ENCODE peak calls at places on chromosome X, in five cellular contexts. Z is activated T-cell treated with anti-CD3 and anti-CD28 coated beads for 48 hours; V is stimulated activated CD8-positive, alpha-beta memory T cell treated with anti-CD3 and anti-CD28 coated beads, Interleukin-15, amount 100 ng/mL, for 24 hours; G is K562; I is ELF-1. M is an unnamed sample.

GRCh38 chrX:100353326-100353725 is 56.7 kb downstream of the PCDH19 start:
- DNase-seq in Z (no peak), V (no peak), G (no peak), I (no peak), M (no peak)

GRCh38 chrX:135308345-135308855 is 880 bp upstream of the ETDC start:
- DNase-seq in Z (no peak), V (no peak), G (no peak), I (no peak), M (no peak)

GRCh38 chrX:17553451-17553850 is 178.5 kb downstream of the NHS start:
- DNase-seq in Z (no peak), V (no peak), G (no peak), I (peak; percentile 67), M (no peak)

GRCh38 chrX:39736219-39737211 is 361.2 kb downstream of the BCOR start:
- DNase-seq in Z (no peak), V (no peak), G (no peak), I (no peak), M (no peak)

GRCh38 chrX:70196961-70197805 is 19.9 kb downstream of the DGAT2L6 start:
- DNase-seq in Z (peak; percentile 41), V (peak; percentile 1), G (peak; percentile 70), I (peak; percentile 64), M (peak; percentile 74)

GRCh38 chrX:147079974-147080373 is 265.4 kb upstream of the CXorf51A start:
- DNase-seq in Z (no peak), V (no peak), G (no peak), I (no peak), M (no peak)

GRCh38 chrX:119693996-119694451 is 1.1 kb upstream of the SEPTIN6 start:
- DNase-seq in Z (no peak), V (no peak), G (no peak), I (peak; percentile 60), M (no peak)

GRCh38 chrX:26922278-26922677 is 540.9 kb downstream of the PPP4R3C start:
- DNase-seq in Z (no peak), V (no peak), G (no peak), I (no peak), M (no peak)

GRCh38 chrX:119503484-119503861 is 35.2 kb downstream of the SLC25A5 start:
- DNase-seq in Z (no peak), V (no peak), G (no peak), I (peak; percentile 34), M (no peak)

GRCh38 chrX:128698528-128698927 is 646.3 kb upstream of the ACTRT1 start:
- DNase-seq in Z (no peak), V (no peak), G (no peak), I (no peak), M (no peak)

GRCh38 chrX:70241501-70241900 is 7.0 kb downstream of the AWAT1 start:
- DNase-seq in Z (no peak), V (no peak), G (no peak), I (no peak), M (no peak)

GRCh38 chrX:53074987-53075386 is 7.2 kb upstream of the TSPYL2 start:
- DNase-seq in Z (no peak), V (no peak), G (no peak), I (peak; percentile 84), M (no peak)

GRCh38 chrX:126238220-126238619 is 72.1 kb upstream of the DCAF12L2 start:
- DNase-seq in Z (no peak), V (no peak), G (no peak), I (no peak), M (no peak)

GRCh38 chrX:53047228-53047627 is 1.4 kb upstream of the GPR173 start:
- DNase-seq in Z (no peak), V (no peak), G (no peak), I (no peak), M (no peak)